ENCODE peak calls at places on chromosomes 3 and 15, in five cellular contexts. One of them, this sample, is unnamed.

GRCh38 chr15:64426845-64427465 is 33.4 kb upstream of the ZNF609 start:
- DNase-seq in lower leg skin: no peak
- DNase-seq in sigmoid colon: no peak
- DNase-seq in transverse colon: no peak
- DNase-seq in A549: peak
- DNase-seq in this sample: peak

GRCh38 chr3:194565597-194566190 is 67.5 kb downstream of the TMEM44 start:
- DNase-seq in lower leg skin: no peak
- DNase-seq in sigmoid colon: no peak
- DNase-seq in transverse colon: no peak
- DNase-seq in A549: no peak
- DNase-seq in this sample: no peak

GRCh38 chr15:47394410-47394809 is 322.9 kb upstream of the SEMA6D start:
- DNase-seq in lower leg skin: no peak
- DNase-seq in sigmoid colon: no peak
- DNase-seq in transverse colon: no peak
- DNase-seq in A549: no peak
- DNase-seq in this sample: no peak

GRCh38 chr3:64214697-64215018 is 10.6 kb downstream of the PRICKLE2 start:
- DNase-seq in lower leg skin: peak
- DNase-seq in sigmoid colon: peak
- DNase-seq in transverse colon: no peak
- DNase-seq in A549: no peak
- DNase-seq in this sample: no peak

GRCh38 chr15:88981244-88982215 is 68.4 kb upstream of the MFGE8 start:
- DNase-seq in lower leg skin: peak
- DNase-seq in sigmoid colon: no peak
- DNase-seq in transverse colon: no peak
- DNase-seq in A549: peak
- DNase-seq in this sample: no peak

GRCh38 chr3:72810659-72811434 is 37.4 kb downstream of the SHQ1 start:
- DNase-seq in lower leg skin: no peak
- DNase-seq in sigmoid colon: no peak
- DNase-seq in transverse colon: no peak
- DNase-seq in A549: no peak
- DNase-seq in this sample: no peak

GRCh38 chr15:31271224-31271635 is 55.4 kb upstream of the KLF13 start:
- DNase-seq in lower leg skin: no peak
- DNase-seq in sigmoid colon: peak
- DNase-seq in transverse colon: no peak
- DNase-seq in A549: no peak
- DNase-seq in this sample: peak

GRCh38 chr3:54004351-54004750 is 112.7 kb upstream of the SELENOK start:
- DNase-seq in lower leg skin: no peak
- DNase-seq in sigmoid colon: no peak
- DNase-seq in transverse colon: no peak
- DNase-seq in A549: no peak
- DNase-seq in this sample: no peak

GRCh38 chr3:128878556-128879124 is 780 bp upstream of the ACAD9 start:
- DNase-seq in lower leg skin: no peak
- DNase-seq in sigmoid colon: peak
- DNase-seq in transverse colon: peak
- DNase-seq in A549: no peak
- DNase-seq in this sample: peak

GRCh38 chr3:160756907-160757623 is 1.0 kb downstream of the PPM1L start:
- DNase-seq in lower leg skin: peak
- DNase-seq in sigmoid colon: peak
- DNase-seq in transverse colon: peak
- DNase-seq in A549: no peak
- DNase-seq in this sample: peak

GRCh38 chr3:127015282-127016042 is 32.5 kb downstream of the PLXNA1 start:
- DNase-seq in lower leg skin: no peak
- DNase-seq in sigmoid colon: no peak
- DNase-seq in transverse colon: no peak
- DNase-seq in A549: peak
- DNase-seq in this sample: peak

GRCh38 chr3:31077021-31077601 is 182.7 kb upstream of the GADL1 start:
- DNase-seq in lower leg skin: no peak
- DNase-seq in sigmoid colon: no peak
- DNase-seq in transverse colon: no peak
- DNase-seq in A549: peak
- DNase-seq in this sample: no peak

GRCh38 chr3:140863481-140864084 is 78.1 kb upstream of the SLC25A36 start:
- DNase-seq in lower leg skin: no peak
- DNase-seq in sigmoid colon: no peak
- DNase-seq in transverse colon: peak
- DNase-seq in A549: peak
- DNase-seq in this sample: peak

GRCh38 chr15:34709866-34710265 is 44.9 kb downstream of the GJD2 start:
- DNase-seq in lower leg skin: no peak
- DNase-seq in sigmoid colon: no peak
- DNase-seq in transverse colon: no peak
- DNase-seq in A549: peak
- DNase-seq in this sample: no peak

GRCh38 chr3:176159796-176160195 is 1037.5 kb downstream of the TBL1XR1 start:
- DNase-seq in lower leg skin: no peak
- DNase-seq in sigmoid colon: no peak
- DNase-seq in transverse colon: no peak
- DNase-seq in A549: no peak
- DNase-seq in this sample: no peak

GRCh38 chr15:100602822-100603393 is 519 bp downstream of the ASB7 start:
- DNase-seq in lower leg skin: no peak
- DNase-seq in sigmoid colon: no peak
- DNase-seq in transverse colon: peak
- DNase-seq in A549: peak
- DNase-seq in this sample: peak

GRCh38 chr3:100209948-100210776 is 50.6 kb upstream of the TBC1D23 start:
- DNase-seq in lower leg skin: no peak
- DNase-seq in sigmoid colon: no peak
- DNase-seq in transverse colon: no peak
- DNase-seq in A549: no peak
- DNase-seq in this sample: no peak

GRCh38 chr3:109532257-109533216 is 195.2 kb upstream of the DPPA4 start:
- DNase-seq in lower leg skin: no peak
- DNase-seq in sigmoid colon: no peak
- DNase-seq in transverse colon: peak
- DNase-seq in A549: peak
- DNase-seq in this sample: peak

GRCh38 chr15:93048759-93049161 is 40.3 kb downstream of the RGMA start:
- DNase-seq in lower leg skin: no peak
- DNase-seq in sigmoid colon: peak
- DNase-seq in transverse colon: peak
- DNase-seq in A549: no peak
- DNase-seq in this sample: no peak

GRCh38 chr3:178658694-178659315 is 122.6 kb downstream of the KCNMB2 start:
- DNase-seq in lower leg skin: no peak
- DNase-seq in sigmoid colon: no peak
- DNase-seq in transverse colon: no peak
- DNase-seq in A549: no peak
- DNase-seq in this sample: no peak

GRCh38 chr3:61855211-61855610 is 293.8 kb downstream of the PTPRG start:
- DNase-seq in lower leg skin: no peak
- DNase-seq in sigmoid colon: no peak
- DNase-seq in transverse colon: no peak
- DNase-seq in A549: no peak
- DNase-seq in this sample: no peak

GRCh38 chr3:129398803-129399144 is 29.7 kb downstream of the EFCAB12 start:
- DNase-seq in lower leg skin: no peak
- DNase-seq in sigmoid colon: no peak
- DNase-seq in transverse colon: peak
- DNase-seq in A549: no peak
- DNase-seq in this sample: peak

GRCh38 chr3:89303721-89304120 is 196.3 kb downstream of the EPHA3 start:
- DNase-seq in lower leg skin: no peak
- DNase-seq in sigmoid colon: no peak
- DNase-seq in transverse colon: no peak
- DNase-seq in A549: no peak
- DNase-seq in this sample: no peak

GRCh38 chr3:146334151-146334550 is 83.2 kb upstream of the PLSCR4 start:
- DNase-seq in lower leg skin: no peak
- DNase-seq in sigmoid colon: no peak
- DNase-seq in transverse colon: no peak
- DNase-seq in A549: peak
- DNase-seq in this sample: no peak

GRCh38 chr3:161049683-161050248 is 55.4 kb downstream of the B3GALNT1 start:
- DNase-seq in lower leg skin: no peak
- DNase-seq in sigmoid colon: no peak
- DNase-seq in transverse colon: no peak
- DNase-seq in A549: no peak
- DNase-seq in this sample: no peak

GRCh38 chr3:117454236-117454635 is 744.7 kb downstream of the TUSC7 start:
- DNase-seq in lower leg skin: no peak
- DNase-seq in sigmoid colon: no peak
- DNase-seq in transverse colon: no peak
- DNase-seq in A549: peak
- DNase-seq in this sample: no peak

GRCh38 chr3:142053244-142053643 is 96.1 kb downstream of the TFDP2 start:
- DNase-seq in lower leg skin: no peak
- DNase-seq in sigmoid colon: no peak
- DNase-seq in transverse colon: no peak
- DNase-seq in A549: no peak
- DNase-seq in this sample: no peak

GRCh38 chr15:71275566-71276354 is 160.5 kb downstream of the THSD4 start:
- DNase-seq in lower leg skin: no peak
- DNase-seq in sigmoid colon: no peak
- DNase-seq in transverse colon: no peak
- DNase-seq in A549: no peak
- DNase-seq in this sample: no peak

GRCh38 chr3:171282041-171282440 is 178.2 kb downstream of the TNIK start:
- DNase-seq in lower leg skin: no peak
- DNase-seq in sigmoid colon: no peak
- DNase-seq in transverse colon: no peak
- DNase-seq in A549: no peak
- DNase-seq in this sample: no peak

GRCh38 chr3:12660196-12660595 is 3.7 kb downstream of the RAF1 start:
- DNase-seq in lower leg skin: no peak
- DNase-seq in sigmoid colon: no peak
- DNase-seq in transverse colon: no peak
- DNase-seq in A549: no peak
- DNase-seq in this sample: no peak

GRCh38 chr3:12656193-12656592 is 7.7 kb downstream of the RAF1 start:
- DNase-seq in lower leg skin: no peak
- DNase-seq in sigmoid colon: no peak
- DNase-seq in transverse colon: no peak
- DNase-seq in A549: no peak
- DNase-seq in this sample: no peak

GRCh38 chr3:12659316-12660015 is 4.5 kb downstream of the RAF1 start:
- DNase-seq in lower leg skin: no peak
- DNase-seq in sigmoid colon: no peak
- DNase-seq in transverse colon: no peak
- DNase-seq in A549: no peak
- DNase-seq in this sample: no peak

GRCh38 chr3:12656850-12657249 is 7.1 kb downstream of the RAF1 start:
- DNase-seq in lower leg skin: no peak
- DNase-seq in sigmoid colon: no peak
- DNase-seq in transverse colon: no peak
- DNase-seq in A549: no peak
- DNase-seq in this sample: peak

DNA sequence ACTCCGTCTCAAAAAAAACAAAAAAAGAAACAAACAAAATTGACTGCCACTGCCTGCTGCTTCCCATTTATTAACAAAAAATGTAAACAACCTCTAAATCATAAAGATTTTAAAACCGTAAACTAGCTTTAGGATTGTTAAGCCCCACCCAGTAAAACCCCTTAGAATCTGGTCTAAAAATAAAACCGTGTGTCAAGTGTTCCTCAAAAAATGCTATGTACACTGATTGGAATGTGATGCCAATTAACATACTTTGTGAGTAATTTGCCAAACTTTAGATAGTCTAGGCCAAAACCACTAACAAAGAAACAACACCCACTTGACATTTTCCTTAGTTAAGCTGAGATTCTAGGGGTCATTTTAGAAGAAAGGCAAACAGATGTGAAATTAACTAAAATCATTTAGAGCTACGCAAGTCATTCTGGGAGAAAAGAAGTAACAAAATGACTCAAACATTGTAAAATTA is 5.3 kb downstream of the RAF1 start:
- DNase-seq in lower leg skin: no peak
- DNase-seq in sigmoid colon: no peak
- DNase-seq in transverse colon: no peak
- DNase-seq in A549: no peak
- DNase-seq in this sample: no peak
- TF ChIP-seq POLR2A in lower leg skin: no peak
- TF ChIP-seq POLR2A in sigmoid colon: no peak
- TF ChIP-seq POLR2A in transverse colon: no peak
- TF ChIP-seq POLR2A in A549: no peak
- TF ChIP-seq POLR2A in this sample: no peak

GRCh38 chr3:122964844-122965243 is 62.7 kb downstream of the SEMA5B start:
- DNase-seq in lower leg skin: no peak
- DNase-seq in sigmoid colon: no peak
- DNase-seq in transverse colon: no peak
- DNase-seq in A549: no peak
- DNase-seq in this sample: no peak

GRCh38 chr3:122959339-122959738 is 68.2 kb downstream of the SEMA5B start:
- DNase-seq in lower leg skin: no peak
- DNase-seq in sigmoid colon: no peak
- DNase-seq in transverse colon: no peak
- DNase-seq in A549: no peak
- DNase-seq in this sample: no peak

GRCh38 chr3:122960652-122961051 is 66.9 kb downstream of the SEMA5B start:
- DNase-seq in lower leg skin: no peak
- DNase-seq in sigmoid colon: no peak
- DNase-seq in transverse colon: no peak
- DNase-seq in A549: no peak
- DNase-seq in this sample: no peak

GRCh38 chr3:122961146-122961545 is 66.4 kb downstream of the SEMA5B start:
- DNase-seq in lower leg skin: no peak
- DNase-seq in sigmoid colon: no peak
- DNase-seq in transverse colon: peak
- DNase-seq in A549: no peak
- DNase-seq in this sample: no peak

DNA sequence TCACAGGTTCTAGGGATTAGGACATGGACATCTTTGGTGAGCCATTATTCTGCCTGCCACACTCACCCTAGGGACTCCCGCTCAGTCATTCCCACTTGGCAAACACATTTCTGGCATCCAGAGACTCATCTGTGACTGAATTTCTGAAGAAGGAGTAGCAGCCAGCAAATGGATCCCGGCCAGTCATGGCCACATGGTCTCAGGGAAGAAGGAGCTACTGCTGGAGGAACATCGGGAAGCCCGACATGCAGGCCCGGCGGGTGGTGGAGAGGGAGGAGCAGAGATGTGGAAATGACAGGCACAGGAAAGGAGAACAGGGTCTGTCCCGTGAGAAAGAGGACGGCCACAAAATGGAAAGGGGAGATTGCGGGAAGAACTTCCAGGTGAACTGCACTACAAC is 65.4 kb downstream of the SEMA5B start:
- DNase-seq in lower leg skin: peak
- DNase-seq in sigmoid colon: no peak
- DNase-seq in transverse colon: no peak
- DNase-seq in A549: no peak
- DNase-seq in this sample: no peak
- TF ChIP-seq POLR2A in lower leg skin: no peak
- TF ChIP-seq POLR2A in sigmoid colon: no peak
- TF ChIP-seq POLR2A in transverse colon: no peak
- TF ChIP-seq POLR2A in A549: no peak
- TF ChIP-seq POLR2A in this sample: no peak

GRCh38 chr3:37986479-37987314 is 3.9 kb upstream of the VILL start:
- DNase-seq in lower leg skin: peak
- DNase-seq in sigmoid colon: peak
- DNase-seq in transverse colon: peak
- DNase-seq in A549: peak
- DNase-seq in this sample: peak
- TF ChIP-seq POLR2A in lower leg skin: no peak
- TF ChIP-seq POLR2A in sigmoid colon: peak
- TF ChIP-seq POLR2A in transverse colon: peak
- TF ChIP-seq POLR2A in A549: no peak
- TF ChIP-seq POLR2A in this sample: no peak

GRCh38 chr3:55474213-55474632 is 12.9 kb downstream of the WNT5A start:
- DNase-seq in lower leg skin: no peak
- DNase-seq in sigmoid colon: no peak
- DNase-seq in transverse colon: no peak
- DNase-seq in A549: no peak
- DNase-seq in this sample: no peak
- TF ChIP-seq POLR2A in lower leg skin: no peak
- TF ChIP-seq POLR2A in sigmoid colon: no peak
- TF ChIP-seq POLR2A in transverse colon: no peak
- TF ChIP-seq POLR2A in A549: no peak
- TF ChIP-seq POLR2A in this sample: no peak